ENCODE peak calls at places on chromosomes 1 and 21, in seven cellular contexts. U is K562; J is prostate gland; F is neural progenitor cell; Q is fibroblast of lung; K is CD8-positive, alpha-beta T cell; A is cardiac muscle cell. V is an unnamed sample.

GRCh38 chr1:219298581-219299148 is 125.0 kb downstream of the LYPLAL1 start:
- DNase-seq in U (no peak), J (no peak), F (no peak), Q (no peak), K (no peak), A (no peak), V (no peak)

GRCh38 chr1:47023268-47024137 is at the start of gene CYP4X1:
- DNase-seq in U (no peak), J (peak), F (peak), Q (no peak), K (no peak), A (peak), V (no peak)

GRCh38 chr1:43975249-43975961 is 645 bp downstream of the ATP6V0B start:
- DNase-seq in U (no peak), J (peak), F (peak), Q (no peak), K (no peak), A (peak), V (no peak)

GRCh38 chr21:39021475-39021832 is 161.8 kb downstream of the PSMG1 start:
- DNase-seq in U (no peak), J (no peak), F (no peak), Q (no peak), K (no peak), A (no peak), V (no peak)

GRCh38 chr1:2081326-2081885 is 31.2 kb downstream of the PRKCZ start:
- DNase-seq in U (no peak), J (no peak), F (no peak), Q (no peak), K (no peak), A (no peak), V (no peak)

GRCh38 chr1:20486457-20487235 is 636 bp upstream of the CAMK2N1 start:
- DNase-seq in U (peak), J (peak), F (peak), Q (peak), K (no peak), A (peak), V (no peak)

GRCh38 chr1:1331068-1331965 is at the start of gene TAS1R3:
- DNase-seq in U (no peak), J (no peak), F (no peak), Q (no peak), K (no peak), A (no peak), V (no peak)

GRCh38 chr1:37954316-37954971 is 7.6 kb upstream of the INPP5B start:
- DNase-seq in U (no peak), J (no peak), F (peak), Q (no peak), K (no peak), A (peak), V (no peak)

GRCh38 chr1:29584816-29585600 is 348.7 kb downstream of the PTPRU start:
- DNase-seq in U (no peak), J (no peak), F (no peak), Q (peak), K (no peak), A (no peak), V (no peak)

GRCh38 chr1:208189183-208189582 is 55.0 kb downstream of the PLXNA2 start:
- DNase-seq in U (peak), J (no peak), F (no peak), Q (no peak), K (no peak), A (no peak), V (no peak)

GRCh38 chr21:36135391-36136094 is 664 bp downstream of the CBR3 start:
- DNase-seq in U (peak), J (peak), F (peak), Q (peak), K (no peak), A (peak), V (no peak)

GRCh38 chr21:10273196-10273595 is 248.2 kb upstream of the TPTE start:
- DNase-seq in U (no peak), J (no peak), F (no peak), Q (peak), K (no peak), A (no peak), V (no peak)

DNA sequence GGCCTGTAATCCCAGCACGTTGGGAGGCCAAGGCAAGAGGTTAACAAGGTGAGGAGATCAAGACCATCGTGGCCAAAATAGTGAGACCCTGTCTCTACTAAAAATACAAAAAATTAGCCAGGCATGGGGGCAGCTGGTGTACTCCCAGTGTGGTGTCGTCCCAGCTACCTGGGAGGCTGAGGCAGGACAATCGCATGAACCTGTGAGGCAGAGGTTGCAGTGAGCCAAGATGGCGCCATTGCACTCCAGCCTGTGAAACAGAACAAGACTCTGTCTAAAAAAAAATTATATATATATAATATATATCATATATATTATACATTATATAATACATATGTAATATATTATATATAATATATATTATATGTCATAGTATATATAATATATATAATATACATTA is 249.2 kb upstream of the TPTE start:
- DNase-seq in U (no peak), J (no peak), F (no peak), Q (peak), K (no peak), A (no peak), V (no peak)
- H3K4me3 ChIP-seq in U (no peak), J (no peak), F (peak), Q (no peak), K (no peak), A (no peak), V (no peak)

DNA sequence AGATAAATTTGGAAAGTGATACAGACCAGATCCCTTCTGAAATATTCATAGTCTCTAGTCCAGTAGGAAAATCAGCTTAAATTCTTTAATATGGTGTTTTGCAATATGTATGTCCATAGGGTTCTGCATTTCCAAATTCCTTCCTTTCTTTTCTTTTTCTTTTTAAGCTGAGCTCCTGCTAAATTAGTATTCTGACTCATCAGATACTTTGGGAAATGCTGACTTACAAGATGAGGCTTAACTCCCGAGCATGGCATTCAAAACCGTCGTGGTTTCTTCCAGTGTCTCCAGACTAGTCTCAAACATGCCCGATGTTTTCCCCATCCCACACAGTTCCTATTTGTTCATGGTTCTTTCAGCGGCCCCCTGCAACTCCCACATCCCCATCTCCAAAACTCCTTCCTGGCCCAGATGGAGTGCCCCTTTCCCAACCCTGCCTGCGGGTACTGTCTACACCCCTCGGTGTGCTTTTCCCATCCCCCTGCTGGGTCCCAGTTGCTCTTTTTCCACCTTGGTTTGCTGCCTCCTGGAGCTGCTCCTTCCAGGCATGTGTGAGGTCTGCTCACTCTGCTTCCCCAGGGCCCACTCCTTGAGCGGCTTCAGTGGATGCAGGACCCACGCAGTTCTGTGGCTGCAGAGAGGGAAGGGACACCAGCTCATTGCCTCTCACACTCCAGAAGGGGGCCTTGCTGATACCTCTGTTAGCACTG is 19.4 kb upstream of the ETV3 start:
- DNase-seq in U (no peak), J (no peak), F (no peak), Q (peak), K (no peak), A (no peak), V (no peak)
- H3K27ac ChIP-seq in U (no peak), J (no peak), F (no peak), Q (no peak), K (no peak), A (no peak), V (no peak)

GRCh38 chr1:150976879-150977694 is 2.5 kb upstream of the CERS2 start:
- DNase-seq in U (peak), J (peak), F (peak), Q (no peak), K (peak), A (peak), V (no peak)
- H3K4me3 ChIP-seq in U (peak), J (no peak), F (no peak), Q (no peak), K (peak), A (no peak), V (no peak)

GRCh38 chr1:111625263-111625662 is 5.7 kb downstream of the RAP1A start:
- DNase-seq in U (no peak), J (no peak), F (no peak), Q (no peak), K (no peak), A (no peak), V (no peak)
- H3K27ac ChIP-seq in U (peak), J (no peak), F (no peak), Q (no peak), K (no peak), A (no peak), V (no peak)

V was measured in iPS DF 6.9.